ENCODE peak calls at places on chromosome 18, in four cellular contexts. E is GM12878, T is HepG2, S is K562. V is an unnamed sample.

GRCh38 chr18:62081248-62081647 is 105.6 kb downstream of the PIGN start:
- DNase-seq in T (no peak), E (no peak), S (no peak), V (no peak)

GRCh38 chr18:27713037-27713726 is 463.7 kb downstream of the CDH2 start:
- DNase-seq in S (no peak), E (no peak), T (no peak), V (no peak)

GRCh38 chr18:10194592-10194991 is 259.8 kb upstream of the APCDD1 start:
- DNase-seq in T (no peak), S (no peak), E (no peak), V (no peak)

GRCh38 chr18:79309572-79310278 is 86.0 kb upstream of the NFATC1 start:
- DNase-seq in S (no peak), E (no peak), T (no peak), V (no peak)

GRCh38 chr18:55455938-55456337 is 132.1 kb downstream of the TCF4 start:
- DNase-seq in T (no peak), S (no peak), E (no peak), V (no peak)

GRCh38 chr18:38693085-38693484 is 1127.5 kb upstream of the CELF4 start:
- DNase-seq in S (no peak), E (no peak), T (no peak), V (no peak)

GRCh38 chr18:22930089-22930713 is 2.9 kb upstream of the RBBP8 start:
- DNase-seq in S (peak), T (peak), E (no peak), V (peak)

GRCh38 chr18:9649164-9649540 is 34.8 kb upstream of the PPP4R1 start:
- DNase-seq in E (no peak), S (no peak), T (no peak), V (no peak)

GRCh38 chr18:7025194-7025593 is 92.4 kb downstream of the LAMA1 start:
- DNase-seq in T (no peak), S (no peak), E (no peak), V (no peak)

GRCh38 chr18:4157339-4157738 is 297.8 kb downstream of the DLGAP1 start:
- DNase-seq in T (no peak), S (no peak), E (peak), V (no peak)

GRCh38 chr18:75351409-75351808 is 76.1 kb downstream of the SMIM21 start:
- DNase-seq in E (no peak), S (no peak), T (no peak), V (no peak)

GRCh38 chr18:79588636-79589481 is 90.7 kb upstream of the CTDP1 start:
- DNase-seq in E (no peak), S (no peak), T (peak), V (no peak)

GRCh38 chr18:58013241-58014211 is 30.5 kb upstream of the NEDD4L start:
- DNase-seq in T (peak), S (no peak), E (no peak), V (no peak)

GRCh38 chr18:74497308-74497640 is 1.1 kb downstream of the CNDP2 start:
- DNase-seq in S (no peak), T (peak), E (no peak), V (no peak)

GRCh38 chr18:6666286-6666685 is 63.2 kb upstream of the ARHGAP28 start:
- DNase-seq in T (no peak), E (no peak), S (no peak), V (no peak)

GRCh38 chr18:3595282-3596273 is 145.6 kb downstream of the TGIF1 start:
- DNase-seq in T (peak), S (peak), E (peak), V (no peak)

GRCh38 chr18:9705183-9705864 is 2.8 kb upstream of the RAB31 start:
- DNase-seq in T (no peak), E (no peak), S (peak), V (no peak)

GRCh38 chr18:23243178-23243577 is 107.9 kb downstream of the CABLES1 start:
- DNase-seq in S (no peak), T (no peak), E (no peak), V (no peak)

GRCh38 chr18:40222736-40223135 is 1732.3 kb upstream of the PIK3C3 start:
- DNase-seq in E (no peak), S (no peak), T (no peak), V (no peak)

GRCh38 chr18:77056399-77057015 is 76.1 kb downstream of the MBP start:
- DNase-seq in S (no peak), E (no peak), T (peak), V (no peak)

GRCh38 chr18:58557013-58557435 is 71.9 kb downstream of the ALPK2 start:
- DNase-seq in S (no peak), E (peak), T (no peak), V (no peak)

GRCh38 chr18:61824733-61825363 is 68.0 kb downstream of the RNF152 start:
- DNase-seq in E (no peak), T (no peak), S (no peak), V (no peak)

GRCh38 chr18:3664563-3665178 is 214.7 kb downstream of the TGIF1 start:
- DNase-seq in E (no peak), T (peak), S (peak), V (no peak)

GRCh38 chr18:2680216-2680792 is 24.8 kb downstream of the SMCHD1 start:
- DNase-seq in T (no peak), E (no peak), S (no peak), V (no peak)

GRCh38 chr18:35511428-35511827 is 13.7 kb upstream of the INO80C start:
- DNase-seq in E (peak), S (no peak), T (no peak), V (no peak)

GRCh38 chr18:47953471-47953931 is 23.0 kb upstream of the SMAD2 start:
- DNase-seq in T (no peak), S (no peak), E (no peak), V (no peak)

GRCh38 chr18:37385846-37386435 is 179.7 kb downstream of the CELF4 start:
- DNase-seq in E (no peak), S (peak), T (peak), V (peak)

GRCh38 chr18:62944454-62944853 is 229.1 kb downstream of the PHLPP1 start:
- DNase-seq in T (no peak), E (no peak), S (no peak), V (no peak)

GRCh38 chr18:5518899-5519371 is 24.9 kb downstream of the EPB41L3 start:
- DNase-seq in E (no peak), T (no peak), S (no peak), V (no peak)

GRCh38 chr18:55585586-55586521 is 2.1 kb downstream of the TCF4 start:
- DNase-seq in T (no peak), S (no peak), E (no peak), V (no peak)

GRCh38 chr18:76688724-76689472 is 133.5 kb upstream of the ZNF236 start:
- DNase-seq in S (no peak), E (no peak), T (no peak), V (no peak)

GRCh38 chr18:44725300-44726096 is 44.8 kb downstream of the SETBP1 start:
- DNase-seq in S (peak), E (peak), T (no peak), V (no peak)

GRCh38 chr18:8450898-8451665 is 158.2 kb upstream of the RAB12 start:
- DNase-seq in E (no peak), S (no peak), T (peak), V (no peak)

GRCh38 chr18:5759169-5759568 is 136.2 kb downstream of the TMEM200C start:
- DNase-seq in S (no peak), T (no peak), E (no peak), V (no peak)

GRCh38 chr18:49749563-49749962 is 63.8 kb downstream of the ACAA2 start:
- DNase-seq in T (no peak), S (no peak), E (no peak), V (no peak)

GRCh38 chr18:49754866-49755265 is 58.5 kb downstream of the ACAA2 start:
- DNase-seq in T (no peak), E (no peak), S (no peak), V (no peak)

GRCh38 chr18:49753643-49754042 is 59.7 kb downstream of the ACAA2 start:
- DNase-seq in E (no peak), S (no peak), T (no peak), V (no peak)

GRCh38 chr18:49751427-49752094 is 61.8 kb downstream of the ACAA2 start:
- DNase-seq in S (no peak), T (no peak), E (no peak), V (no peak)

DNA sequence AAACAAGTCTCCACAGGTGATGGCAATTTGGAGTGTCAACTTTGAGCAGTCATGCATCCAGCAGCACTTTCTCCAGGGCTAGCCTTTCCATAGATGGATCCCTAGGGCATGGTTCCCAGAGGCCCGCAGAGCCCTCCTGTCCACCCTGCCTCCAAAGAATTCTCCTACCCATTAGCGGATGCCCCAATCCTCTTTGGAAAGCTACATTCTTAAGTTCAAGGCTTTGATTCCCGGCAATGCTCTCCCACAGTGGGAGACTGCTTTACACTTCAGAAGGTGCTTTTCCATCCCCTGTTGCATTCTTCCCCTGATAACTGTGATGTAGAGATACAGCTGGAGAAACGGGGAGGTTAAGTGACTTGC is 61.3 kb downstream of the ACAA2 start:
- DNase-seq in S (no peak), E (no peak), T (no peak), V (no peak)
- TF ChIP-seq ZBTB33 in S (no peak), E (no peak), T (no peak), V (no peak)

GRCh38 chr18:42517896-42518295 is 562.9 kb downstream of the PIK3C3 start:
- DNase-seq in E (no peak), S (no peak), T (no peak), V (no peak)
- TF ChIP-seq EZH2 in E (no peak), S (no peak), T (no peak), V (no peak)

DNA sequence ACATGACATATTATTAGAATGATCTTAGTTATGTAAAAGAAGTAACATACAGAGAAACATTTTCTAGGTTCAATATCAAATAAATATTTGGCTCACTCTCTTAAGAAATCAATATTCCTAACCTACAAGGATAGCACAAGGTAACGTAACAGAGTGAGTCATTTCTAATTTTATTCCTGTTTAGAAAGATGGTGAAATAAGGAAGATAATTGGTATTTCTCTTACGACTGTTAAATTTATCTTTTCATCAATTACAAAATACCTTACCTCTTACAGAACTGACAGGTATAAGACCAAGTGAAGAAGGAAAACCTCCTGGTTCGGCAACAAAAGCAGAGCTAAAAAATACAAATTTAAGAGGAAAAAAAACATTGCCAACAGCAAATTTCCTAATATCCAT is 45.1 kb downstream of the PRELID3A start:
- DNase-seq in S (no peak), E (no peak), T (no peak), V (no peak)
- TF ChIP-seq CTCF in S (no peak), E (no peak), T (no peak), V (no peak)

GRCh38 chr18:60624207-60624606 is 251.6 kb upstream of the MC4R start:
- DNase-seq in T (no peak), S (no peak), E (no peak), V (no peak)
- TF ChIP-seq ZBTB33 in T (no peak), S (no peak), E (no peak), V (no peak)

GRCh38 chr18:32771169-32771751 is 1.6 kb downstream of the KLHL14 start:
- DNase-seq in E (no peak), T (peak), S (no peak), V (no peak)

GRCh38 chr18:32770651-32771168 is 2.1 kb downstream of the KLHL14 start:
- DNase-seq in S (no peak), T (no peak), E (no peak), V (no peak)

GRCh38 chr18:32770181-32770650 is 2.6 kb downstream of the KLHL14 start:
- DNase-seq in T (peak), E (no peak), S (no peak), V (no peak)

GRCh38 chr18:32768646-32769206 is 4.1 kb downstream of the KLHL14 start:
- DNase-seq in S (no peak), E (no peak), T (no peak), V (no peak)

DNA sequence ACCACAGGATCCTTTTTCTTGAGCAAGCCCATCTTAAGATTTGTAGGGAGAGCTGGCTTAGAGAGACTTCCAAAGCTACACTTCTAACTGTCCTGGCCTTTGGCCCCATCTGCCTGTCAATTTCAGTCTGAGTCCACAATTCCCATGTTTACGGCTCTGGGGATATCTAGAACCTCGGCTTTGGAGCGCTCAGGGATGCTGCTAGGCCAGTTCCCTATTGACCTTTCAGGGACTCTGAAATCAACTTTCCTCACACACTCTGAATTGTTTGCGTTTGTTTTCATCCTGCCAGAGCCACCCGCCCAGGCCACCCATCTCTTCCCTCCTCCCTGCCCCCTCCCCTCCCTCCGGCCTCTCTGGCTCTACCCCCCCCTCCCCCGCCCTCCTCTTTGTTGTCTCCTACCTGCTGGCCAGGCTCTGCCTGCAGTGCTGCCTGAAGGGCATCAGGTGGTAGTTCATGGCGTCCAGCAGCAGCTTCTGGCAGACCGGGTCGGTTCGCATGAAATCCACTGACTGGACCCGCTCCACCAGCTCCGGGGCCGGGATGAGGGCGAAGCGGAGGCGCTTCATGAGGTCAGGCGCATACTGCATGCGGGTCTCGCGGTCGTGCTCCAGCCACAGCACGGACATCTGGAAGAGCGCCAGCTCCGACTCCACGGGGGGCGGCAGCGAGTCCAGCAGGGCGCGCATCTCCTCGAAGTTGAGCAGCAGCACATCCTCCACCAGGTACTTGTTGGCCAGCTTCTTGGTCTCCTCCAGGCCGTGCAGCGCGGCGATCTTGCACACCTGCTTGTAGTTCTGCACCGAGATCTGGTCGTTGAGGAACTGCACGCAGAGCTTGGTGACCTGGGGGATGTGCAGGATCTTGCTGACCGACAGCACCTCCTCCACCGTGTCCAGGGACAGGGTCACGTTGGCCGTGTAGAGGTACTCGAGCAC is 3.3 kb downstream of the KLHL14 start:
- DNase-seq in S (no peak), T (peak), E (no peak), V (no peak)
- TF ChIP-seq EZH2 in S (no peak), T (no peak), E (no peak), V (no peak)

GRCh38 chr18:46097853-46098615 is at the start of gene ATP5F1A:
- DNase-seq in T (peak), E (peak), S (peak), V (peak)
- TF ChIP-seq CTCF in T (peak), E (no peak), S (no peak), V (no peak)

DNA sequence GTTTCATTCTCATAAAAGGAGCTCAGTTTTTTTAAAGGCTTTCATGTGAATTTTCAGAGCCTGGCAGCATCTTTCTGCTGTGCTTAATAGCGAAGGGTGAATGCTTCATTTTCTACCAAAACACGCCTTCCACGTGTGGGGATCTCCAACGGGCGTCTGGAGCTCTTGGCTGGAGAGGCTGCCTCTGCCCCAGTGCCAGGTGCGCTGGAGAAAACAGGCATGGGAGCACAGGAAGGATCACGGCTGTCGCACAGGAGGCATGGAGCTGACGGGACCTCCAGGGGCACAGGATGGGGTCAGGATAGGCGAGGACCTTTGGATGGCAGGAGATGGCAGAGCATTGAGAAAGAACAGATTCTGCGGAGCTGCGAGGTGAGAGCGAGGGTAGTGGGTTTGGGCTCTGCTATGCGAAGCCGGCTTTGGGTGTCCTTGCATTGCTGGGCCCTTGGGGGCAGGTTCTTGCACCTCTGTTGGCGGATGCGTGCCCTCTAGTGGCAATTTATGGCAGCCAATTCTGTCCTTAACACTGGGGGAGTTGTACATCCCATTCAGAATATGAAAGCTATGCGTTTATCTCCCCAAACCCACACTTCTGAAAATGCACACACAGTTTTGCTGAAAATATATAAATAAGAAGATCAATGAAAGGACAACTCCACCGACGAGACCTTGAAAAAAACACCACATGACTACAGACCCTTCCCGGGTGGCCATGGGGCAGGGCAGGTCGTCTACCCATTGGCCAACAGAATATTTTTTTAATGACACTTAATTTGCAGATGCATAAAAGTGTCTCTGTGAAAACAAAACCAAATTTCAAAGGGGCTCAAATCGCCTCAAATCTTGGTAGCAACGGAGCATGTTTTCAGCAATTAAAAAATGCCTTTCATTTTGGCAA is 90.4 kb upstream of the SLC35G4 start:
- DNase-seq in S (peak), E (no peak), T (peak), V (peak)
- TF ChIP-seq ZBTB33 in S (no peak), E (no peak), T (no peak), V (no peak)